ENCODE peak calls at places on chromosomes 6 and 20, in seven cellular contexts. P is A673, D is RWPE1, T is endothelial cell, Y is brain microvascular endothelial cell, U is GM20000, S is gastrocnemius medialis. Q is an unnamed sample.

GRCh38 chr6:154806804-154807203 is 73.6 kb downstream of the SCAF8 start:
- DNase-seq in Y (no peak), S (no peak), U (no peak), T (no peak), P (no peak), D (no peak), Q (no peak)

GRCh38 chr20:53725575-53725970 is 131.9 kb upstream of the ZNF217 start:
- DNase-seq in U (no peak), T (no peak), D (no peak), S (no peak), Y (no peak), P (no peak), Q (no peak)

GRCh38 chr20:41135187-41135887 is 2.0 kb upstream of the PLCG1 start:
- DNase-seq in S (no peak), Y (no peak), P (peak), D (peak), T (peak), U (peak), Q (peak)

GRCh38 chr6:142746524-142746923 is 198.5 kb downstream of the HIVEP2 start:
- DNase-seq in S (no peak), P (peak), D (no peak), U (peak), Y (no peak), T (peak), Q (no peak)

GRCh38 chr6:146287691-146288369 is 255.8 kb upstream of the RAB32 start:
- DNase-seq in S (no peak), D (no peak), Y (peak), U (no peak), P (no peak), T (no peak), Q (no peak)

GRCh38 chr6:100376103-100376502 is 88.6 kb downstream of the SIM1 start:
- DNase-seq in T (no peak), S (no peak), P (no peak), D (no peak), U (no peak), Y (no peak), Q (no peak)

GRCh38 chr6:57301755-57302154 is 15.7 kb upstream of the PRIM2 start:
- DNase-seq in S (no peak), D (no peak), T (no peak), P (no peak), U (no peak), Y (no peak), Q (no peak)

GRCh38 chr6:54183616-54184015 is 72.4 kb downstream of the MLIP start:
- DNase-seq in D (no peak), U (no peak), T (no peak), P (no peak), S (no peak), Y (no peak), Q (no peak)

GRCh38 chr20:54337131-54337530 is 129.2 kb downstream of the PFDN4 start:
- DNase-seq in T (no peak), U (no peak), P (no peak), D (no peak), Y (no peak), S (no peak), Q (no peak)

GRCh38 chr6:21186479-21187055 is 407.0 kb upstream of the SOX4 start:
- DNase-seq in T (no peak), D (no peak), Y (no peak), P (no peak), S (no peak), U (no peak), Q (no peak)

DNA sequence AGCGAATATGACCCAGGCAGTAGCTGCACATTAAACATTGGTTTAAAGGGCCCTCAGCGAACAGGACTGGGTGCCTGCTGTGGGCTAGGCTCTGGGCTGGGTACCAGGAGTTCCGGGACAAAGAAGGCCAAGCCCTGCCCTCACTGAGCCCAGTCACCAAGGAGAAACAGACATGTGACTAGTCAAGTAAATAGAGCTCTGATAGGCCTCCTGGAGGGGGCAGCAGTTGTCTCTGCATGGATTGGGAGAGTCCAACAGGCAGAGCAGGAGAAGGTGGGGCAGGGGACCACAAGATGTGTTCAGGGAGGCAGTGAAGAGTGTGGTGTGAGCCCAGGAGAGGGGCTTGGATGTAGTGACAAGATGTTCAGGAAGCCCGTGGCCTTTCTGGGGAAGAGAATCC is 3.1 kb downstream of the HM13 start:
- DNase-seq in D (peak), Y (peak), U (no peak), S (peak), P (peak), T (peak), Q (peak)
- TF ChIP-seq CTCF in D (no peak), Y (peak), U (no peak), S (peak), P (peak), T (no peak), Q (peak)

DNA sequence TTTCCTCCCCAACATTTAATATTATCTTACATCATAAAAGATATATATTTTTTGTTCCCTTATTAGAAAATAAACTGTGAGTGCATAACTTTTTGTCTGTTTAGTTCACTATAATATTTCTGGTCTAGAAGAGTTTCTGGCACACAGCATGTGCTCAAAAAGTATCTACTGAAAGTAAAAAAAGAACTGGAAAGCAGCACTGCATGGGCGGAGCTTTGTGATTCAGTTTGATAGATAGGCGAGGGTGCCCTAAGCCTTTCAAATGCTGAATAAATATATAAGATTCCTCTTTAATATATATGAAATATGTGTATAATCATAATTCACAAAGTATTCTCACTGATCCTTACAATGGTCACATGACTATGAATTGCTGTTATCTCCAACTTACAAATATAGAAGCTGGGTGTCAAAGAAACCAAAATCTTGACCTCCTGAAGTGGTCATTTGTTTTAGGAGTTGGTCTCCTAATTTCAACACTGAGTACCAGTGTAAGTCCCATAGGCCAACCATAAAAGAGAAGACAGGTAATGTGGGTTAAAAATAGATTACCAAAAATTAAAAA is 50.8 kb downstream of the OR2B2 start:
- DNase-seq in T (no peak), U (no peak), D (no peak), S (no peak), P (no peak), Y (no peak), Q (no peak)
- TF ChIP-seq CTCF in T (no peak), U (no peak), D (no peak), S (no peak), P (no peak), Y (no peak), Q (no peak)

GRCh38 chr20:911882-912600 is 4.1 kb downstream of the ANGPT4 start:
- DNase-seq in P (no peak), D (no peak), S (no peak), T (no peak), Y (no peak), U (no peak), Q (peak)
- TF ChIP-seq CTCF in P (no peak), D (no peak), S (no peak), T (no peak), Y (no peak), U (peak), Q (no peak)

GRCh38 chr6:123803862-123804681 is at the start of gene NKAIN2:
- DNase-seq in S (peak), P (peak), T (peak), U (peak), Y (no peak), D (peak), Q (peak)

GRCh38 chr6:123804771-123805540 is 1.3 kb downstream of the NKAIN2 start:
- DNase-seq in Y (no peak), D (no peak), U (no peak), S (no peak), T (no peak), P (no peak), Q (no peak)

GRCh38 chr6:123802351-123802696 is 1.3 kb upstream of the NKAIN2 start:
- DNase-seq in S (no peak), D (peak), Y (no peak), P (no peak), U (no peak), T (no peak), Q (no peak)

GRCh38 chr6:123802697-123803455 is 789 bp upstream of the NKAIN2 start:
- DNase-seq in P (peak), Y (peak), U (peak), S (peak), T (peak), D (peak), Q (peak)

DNA sequence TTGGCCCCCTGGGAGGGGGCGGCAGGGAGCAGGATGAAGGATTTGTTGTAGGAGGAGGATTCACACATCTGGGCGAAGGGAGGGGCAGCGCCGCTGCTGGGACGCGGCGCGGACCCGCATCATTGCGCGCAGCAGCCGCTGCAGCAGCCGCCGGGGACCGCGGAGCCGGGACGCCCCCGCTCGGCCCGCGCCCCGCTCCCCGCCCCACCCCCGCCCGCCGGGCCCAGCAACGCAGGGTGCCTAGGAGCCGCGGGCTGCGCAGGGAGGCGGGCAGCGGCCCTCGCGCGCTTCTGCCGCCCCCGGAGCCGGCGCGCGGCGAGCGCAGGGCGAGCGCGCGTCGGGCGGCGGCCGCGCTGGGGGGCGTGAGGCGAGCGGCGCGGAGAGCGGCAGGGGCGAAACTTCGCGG is 206 bp upstream of the NKAIN2 start:
- DNase-seq in Y (no peak), U (peak), P (no peak), T (no peak), D (peak), S (no peak), Q (no peak)
- TF ChIP-seq CTCF in Y (no peak), U (no peak), P (no peak), T (no peak), D (no peak), S (no peak), Q (no peak)

GRCh38 chr20:3174442-3175263 is 1.3 kb upstream of the LZTS3 start:
- DNase-seq in S (no peak), U (no peak), P (peak), T (no peak), Y (peak), D (no peak), Q (no peak)

GRCh38 chr20:3172126-3172932 is 1.0 kb downstream of the LZTS3 start:
- DNase-seq in S (no peak), Y (no peak), T (no peak), P (no peak), U (no peak), D (no peak), Q (no peak)

GRCh38 chr20:3175270-3175669 is 1.9 kb upstream of the LZTS3 start:
- DNase-seq in U (no peak), P (no peak), T (no peak), S (no peak), Y (no peak), D (no peak), Q (no peak)

GRCh38 chr20:3172933-3173581 is at the start of gene LZTS3:
- DNase-seq in U (peak), S (peak), Y (peak), P (peak), T (peak), D (peak), Q (peak)

DNA sequence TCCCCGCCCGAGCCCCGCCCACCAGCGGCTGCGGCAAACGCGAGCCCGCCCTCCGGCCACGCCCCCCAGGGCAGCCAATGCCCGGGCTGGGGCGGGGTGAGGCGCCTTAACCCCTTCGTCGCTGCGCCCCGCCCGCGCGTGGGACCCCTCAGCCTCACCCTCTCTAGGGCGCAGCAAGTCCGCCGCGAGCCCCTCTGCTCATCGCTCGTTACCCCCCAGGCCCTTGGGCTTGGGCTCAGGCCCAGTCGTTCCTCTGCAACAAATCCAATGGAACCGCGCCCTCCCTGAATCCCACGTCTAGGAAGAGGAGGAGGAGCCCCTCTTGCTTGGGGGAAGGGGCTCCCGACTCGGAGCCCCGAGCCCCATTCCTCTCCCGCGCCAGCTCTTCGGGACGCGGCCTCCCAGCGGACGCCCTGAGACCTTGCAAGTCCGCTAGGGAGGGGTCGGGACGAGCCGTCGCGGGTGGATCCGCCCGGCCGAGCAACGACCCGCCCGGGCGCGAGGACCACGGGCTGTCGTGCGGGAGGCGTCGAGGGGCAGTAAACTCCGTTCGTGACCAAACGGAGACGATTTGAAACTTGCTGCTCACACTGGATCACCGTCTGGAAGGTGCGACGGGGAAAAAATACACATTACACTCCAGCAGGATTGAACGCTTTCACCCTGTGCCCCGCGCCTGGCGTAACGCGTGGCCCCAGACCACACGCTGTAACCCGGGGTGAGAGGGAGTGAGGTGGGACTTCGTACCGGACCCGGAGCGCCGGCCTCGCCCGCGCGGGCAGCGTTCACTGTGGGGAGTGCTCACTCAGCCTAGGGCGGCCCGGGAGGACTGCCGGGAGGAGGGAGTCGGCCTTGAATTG is 463 bp upstream of the LZTS3 start:
- DNase-seq in U (peak), P (peak), D (peak), S (peak), Y (peak), T (peak), Q (peak)
- TF ChIP-seq CTCF in U (peak), P (peak), D (no peak), S (peak), Y (peak), T (no peak), Q (no peak)

DNA sequence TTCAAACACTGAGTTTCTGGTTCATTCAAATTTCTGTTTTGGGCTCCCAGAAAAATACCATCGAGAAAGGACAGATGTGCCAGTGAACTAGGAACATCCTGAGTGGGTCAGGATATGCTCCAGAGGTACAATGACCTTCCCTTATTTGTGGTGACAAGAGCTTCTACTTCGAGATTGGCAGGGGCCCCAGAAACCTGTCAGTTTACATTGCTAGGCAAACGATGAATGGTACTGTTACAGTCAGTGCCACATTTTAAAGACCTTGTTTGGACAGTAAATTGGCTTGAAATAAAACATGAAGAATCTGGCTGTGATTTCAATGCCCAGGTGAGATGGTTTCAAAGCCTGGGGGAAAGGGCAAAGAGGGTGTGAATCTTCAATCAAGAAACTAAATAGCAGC is 454.5 kb upstream of the ID4 start:
- DNase-seq in S (no peak), D (no peak), P (no peak), U (no peak), T (no peak), Y (no peak), Q (no peak)
- TF ChIP-seq CTCF in S (no peak), D (no peak), P (no peak), U (no peak), T (no peak), Y (no peak), Q (no peak)

GRCh38 chr6:98824907-98825601 is 9.3 kb upstream of the POU3F2 start:
- DNase-seq in D (no peak), Y (no peak), T (no peak), P (no peak), U (no peak), S (no peak), Q (no peak)
- TF ChIP-seq CTCF in D (no peak), Y (no peak), T (no peak), P (no peak), U (no peak), S (no peak), Q (no peak)

GRCh38 chr6:169575365-169575764 is 126.5 kb downstream of the WDR27 start:
- DNase-seq in Y (no peak), D (no peak), T (no peak), U (no peak), P (no peak), S (no peak), Q (no peak)
- TF ChIP-seq CTCF in Y (no peak), D (no peak), T (no peak), U (no peak), P (no peak), S (no peak), Q (no peak)